ENCODE peak calls at places on chromosomes 12 and 14, in seven cellular contexts. K is Right ventricle myocardium superior; D is GM18507; P is foreskin melanocyte; C is activated CD4-positive, alpha-beta memory T cell treated with anti-CD3 and anti-CD28 coated beads, Interleukin-2, amount 10 ng/mL, durations not matched to agents 7 days and 5 days; Y is Ammon's horn; A is left cardiac atrium. G is an unnamed sample.

GRCh38 chr12:120013659-120014380 is 24.8 kb downstream of the BICDL1 start:
- DNase-seq in K (no peak), D (peak), P (no peak), C (peak), Y (no peak), A (no peak), G (no peak)

GRCh38 chr14:56189306-56189705 is 71.1 kb downstream of the PELI2 start:
- DNase-seq in K (no peak), D (no peak), P (no peak), C (no peak), Y (no peak), A (no peak), G (no peak)

GRCh38 chr12:82174936-82175335 is 183.3 kb downstream of the CCDC59 start:
- DNase-seq in K (no peak), D (no peak), P (no peak), C (no peak), Y (no peak), A (no peak), G (no peak)

GRCh38 chr12:18723752-18724151 is 14.1 kb downstream of the PLCZ1 start:
- DNase-seq in K (no peak), D (no peak), P (no peak), C (no peak), Y (no peak), A (no peak), G (no peak)

GRCh38 chr12:8742501-8742900 is 44.7 kb downstream of the RIMKLB start:
- DNase-seq in K (no peak), D (no peak), P (no peak), C (no peak), Y (no peak), A (no peak), G (no peak)

GRCh38 chr14:49861581-49861922 is 9.0 kb upstream of the NEMF start:
- DNase-seq in K (peak), D (no peak), P (peak), C (peak), Y (peak), A (peak), G (peak)

GRCh38 chr12:121388421-121388981 is 11.4 kb upstream of the RNF34 start:
- DNase-seq in K (no peak), D (no peak), P (peak), C (no peak), Y (no peak), A (no peak), G (peak)

GRCh38 chr14:64891839-64892375 is 12.2 kb upstream of the SPTB start:
- DNase-seq in K (no peak), D (no peak), P (peak), C (peak), Y (peak), A (no peak), G (no peak)

GRCh38 chr12:80936353-80936641 is 1.4 kb downstream of the LIN7A start:
- DNase-seq in K (peak), D (no peak), P (no peak), C (no peak), Y (no peak), A (no peak), G (no peak)

GRCh38 chr14:79090781-79091180 is 920.6 kb downstream of the NRXN3 start:
- DNase-seq in K (no peak), D (no peak), P (peak), C (no peak), Y (peak), A (no peak), G (no peak)

GRCh38 chr14:91271639-91272038 is 27.1 kb upstream of the GPR68 start:
- DNase-seq in K (no peak), D (no peak), P (no peak), C (no peak), Y (no peak), A (no peak), G (no peak)

GRCh38 chr12:115201928-115202327 is 518.0 kb upstream of the TBX3 start:
- DNase-seq in K (no peak), D (no peak), P (no peak), C (no peak), Y (no peak), A (no peak), G (no peak)

GRCh38 chr12:114163766-114164165 is 197.6 kb upstream of the RBM19 start:
- DNase-seq in K (no peak), D (no peak), P (no peak), C (no peak), Y (no peak), A (no peak), G (no peak)

GRCh38 chr12:120404271-120404670 is 33.6 kb upstream of the COX6A1 start:
- DNase-seq in K (no peak), D (no peak), P (no peak), C (no peak), Y (no peak), A (no peak), G (no peak)

GRCh38 chr14:105466491-105467248 is 8.0 kb upstream of the CRIP2 start:
- DNase-seq in K (peak), D (no peak), P (no peak), C (no peak), Y (no peak), A (peak), G (no peak)

GRCh38 chr14:103243764-103244737 is 90.0 kb upstream of the EIF5 start:
- DNase-seq in K (no peak), D (no peak), P (no peak), C (no peak), Y (no peak), A (no peak), G (no peak)

GRCh38 chr12:42261708-42262107 is 23.7 kb upstream of the YAF2 start:
- DNase-seq in K (no peak), D (no peak), P (no peak), C (no peak), Y (no peak), A (no peak), G (no peak)

GRCh38 chr12:27284751-27285150 is 40.7 kb downstream of the STK38L start:
- DNase-seq in K (no peak), D (peak), P (no peak), C (no peak), Y (no peak), A (no peak), G (no peak)

GRCh38 chr12:125518074-125518473 is 452.8 kb downstream of the AACS start:
- DNase-seq in K (no peak), D (no peak), P (no peak), C (no peak), Y (no peak), A (no peak), G (no peak)

G was measured in SIG-M5.